ENCODE peak calls at places on chromosomes 7 and 10, in eight cellular contexts. K is astrocyte, D is tibial artery, M is gastrocnemius medialis, U is mucosa of descending colon, A is left ventricle myocardium inferior, T is AG04450, B is adrenal gland. V is an unnamed sample.

GRCh38 chr7:47763063-47763974 is 181.4 kb upstream of the TNS3 start:
- DNase-seq in B (no peak), K (peak), T (peak), U (no peak), M (no peak), A (no peak), D (no peak), V (peak)

GRCh38 chr7:132771301-132771730 is 195.0 kb upstream of the PLXNA4 start:
- DNase-seq in A (no peak), M (no peak), B (no peak), U (no peak), T (no peak), K (no peak), D (no peak), V (no peak)

GRCh38 chr10:132768346-132769248 is 17.4 kb downstream of the NKX6-2 start:
- DNase-seq in D (no peak), T (no peak), K (no peak), A (no peak), B (no peak), M (no peak), U (no peak), V (no peak)

GRCh38 chr10:55191236-55191860 is 390.3 kb upstream of the PCDH15 start:
- DNase-seq in D (no peak), U (no peak), B (no peak), K (no peak), A (no peak), T (no peak), M (no peak), V (no peak)

GRCh38 chr7:18610331-18610948 is 114.9 kb downstream of the HDAC9 start:
- DNase-seq in U (no peak), D (no peak), K (peak), M (no peak), A (no peak), B (no peak), T (no peak), V (peak)

GRCh38 chr7:2251841-2252771 is 10.1 kb downstream of the NUDT1 start:
- DNase-seq in M (no peak), B (no peak), D (no peak), A (no peak), T (no peak), U (no peak), K (no peak), V (no peak)

GRCh38 chr10:13573960-13574359 is 12.8 kb upstream of the PRPF18 start:
- DNase-seq in A (no peak), D (no peak), B (no peak), M (no peak), U (no peak), K (no peak), T (no peak), V (no peak)

GRCh38 chr10:681670-682318 is 7.7 kb downstream of the DIP2C start:
- DNase-seq in M (no peak), D (no peak), U (no peak), K (no peak), B (no peak), T (no peak), A (no peak), V (peak)

DNA sequence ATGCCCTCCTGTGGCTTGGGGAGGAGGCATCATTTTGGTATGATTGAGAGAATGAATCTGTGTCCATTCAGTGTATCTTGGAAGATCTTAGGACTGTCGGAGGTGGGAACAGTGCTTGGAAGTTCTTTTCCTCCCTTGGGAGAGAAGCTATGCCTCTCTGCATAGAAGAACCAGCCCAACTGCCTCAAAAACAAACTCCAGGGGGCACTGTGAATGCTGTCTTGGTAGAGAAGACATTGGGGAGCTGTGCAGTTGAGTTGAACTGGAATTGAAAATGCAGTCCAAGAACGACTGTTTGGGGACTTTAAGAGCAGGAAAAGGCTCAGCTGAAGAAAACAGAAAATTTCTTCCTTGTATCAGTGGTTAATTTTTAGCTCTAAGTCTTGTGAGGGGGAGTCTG is 4.9 kb upstream of the GJD4 start:
- DNase-seq in M (no peak), T (no peak), A (no peak), U (no peak), B (no peak), K (no peak), D (no peak), V (no peak)
- TF ChIP-seq CTCF in M (no peak), T (peak), A (no peak), U (no peak), B (no peak), K (peak), D (no peak), V (peak)

DNA sequence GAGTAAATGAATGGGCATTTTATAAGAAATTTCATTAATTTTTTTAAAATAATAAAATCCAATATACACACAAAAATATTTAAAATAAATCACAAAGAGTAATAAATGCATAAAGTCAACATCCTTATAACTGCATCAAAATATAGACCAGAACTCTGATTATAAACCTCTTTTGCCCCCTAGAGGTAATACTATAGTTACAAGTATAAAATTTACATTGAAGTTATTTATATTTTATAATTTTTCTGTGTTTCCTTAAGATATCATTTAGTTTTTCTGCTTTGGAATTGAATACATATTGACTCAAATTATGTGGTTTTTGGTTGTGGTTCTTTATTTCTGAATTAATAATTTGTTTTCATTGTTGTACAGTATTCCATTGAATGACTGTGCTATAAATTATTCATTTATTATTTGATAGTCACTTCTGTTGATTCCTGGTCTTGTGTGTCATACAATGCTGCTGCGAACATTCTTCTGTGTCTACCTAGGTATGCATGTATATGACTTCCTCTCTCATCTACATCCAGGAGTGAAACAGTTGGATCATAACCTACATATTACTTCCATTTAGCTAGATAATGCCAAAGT is 673.6 kb downstream of the IPMK start:
- DNase-seq in M (no peak), U (no peak), B (no peak), A (no peak), T (no peak), K (no peak), D (no peak), V (no peak)
- TF ChIP-seq CTCF in M (no peak), U (no peak), B (no peak), A (no peak), T (no peak), K (no peak), D (no peak), V (peak)

GRCh38 chr7:33463131-33463530 is 333.8 kb downstream of the BBS9 start:
- DNase-seq in M (no peak), D (no peak), A (no peak), K (no peak), T (no peak), U (no peak), B (no peak), V (no peak)

GRCh38 chr7:33457041-33457440 is 327.7 kb downstream of the BBS9 start:
- DNase-seq in A (no peak), U (no peak), B (no peak), K (peak), D (no peak), M (no peak), T (no peak), V (no peak)

GRCh38 chr7:33459340-33459751 is 330.0 kb downstream of the BBS9 start:
- DNase-seq in K (peak), U (no peak), M (no peak), A (no peak), D (no peak), T (peak), B (no peak), V (peak)
- TF ChIP-seq CTCF in K (peak), U (no peak), M (no peak), A (peak), D (peak), T (peak), B (peak), V (peak)

GRCh38 chr10:97782455-97783228 is 10.8 kb upstream of the SFRP5 start:
- DNase-seq in D (no peak), B (no peak), A (peak), U (no peak), T (no peak), M (peak), K (no peak), V (no peak)
- TF ChIP-seq CTCF in D (no peak), B (no peak), A (no peak), U (no peak), T (no peak), M (no peak), K (no peak), V (no peak)

GRCh38 chr7:110090113-110090820 is 1000.7 kb upstream of the LRRN3 start:
- DNase-seq in D (no peak), B (no peak), K (peak), U (no peak), M (no peak), T (no peak), A (no peak), V (peak)
- TF ChIP-seq CTCF in D (no peak), B (peak), K (peak), U (no peak), M (no peak), T (peak), A (peak), V (peak)

GRCh38 chr7:131222171-131222570 is 105.5 kb upstream of the MKLN1 start:
- DNase-seq in M (no peak), A (no peak), B (no peak), K (no peak), U (no peak), D (no peak), T (no peak), V (peak)
- TF ChIP-seq CTCF in M (no peak), A (no peak), B (no peak), K (no peak), U (no peak), D (no peak), T (no peak), V (peak)

GRCh38 chr7:97499204-97499603 is 232.7 kb upstream of the TAC1 start:
- DNase-seq in U (peak), D (no peak), K (no peak), T (no peak), B (peak), A (no peak), M (no peak), V (peak)
- TF ChIP-seq CTCF in U (no peak), D (peak), K (peak), T (no peak), B (peak), A (peak), M (no peak), V (peak)

V was measured in HFFc6.